ENCODE peak calls at places on chromosomes 11 and 22, in six cellular contexts. One of them, this sample, is unnamed.

GRCh38 chr11:82967381-82967780 is 65.8 kb downstream of the DDIAS start:
- DNase-seq in NCI-H1694 treated with DMSO at 0.1 percent for 48 hours: no peak
- DNase-seq in gastrocnemius medialis: no peak
- DNase-seq in head of caudate nucleus: no peak
- DNase-seq in Peyer's patch: no peak
- DNase-seq in HCT116: no peak
- DNase-seq in this sample: no peak

GRCh38 chr11:44484211-44484610 is 81.3 kb upstream of the CD82 start:
- DNase-seq in NCI-H1694 treated with DMSO at 0.1 percent for 48 hours: no peak
- DNase-seq in gastrocnemius medialis: no peak
- DNase-seq in head of caudate nucleus: no peak
- DNase-seq in Peyer's patch: no peak
- DNase-seq in HCT116: peak
- DNase-seq in this sample: no peak

GRCh38 chr11:103202048-103202651 is 92.9 kb downstream of the DYNC2H1 start:
- DNase-seq in NCI-H1694 treated with DMSO at 0.1 percent for 48 hours: peak
- DNase-seq in gastrocnemius medialis: no peak
- DNase-seq in head of caudate nucleus: no peak
- DNase-seq in Peyer's patch: no peak
- DNase-seq in HCT116: peak
- DNase-seq in this sample: no peak

GRCh38 chr11:67504950-67505561 is at the start of gene PITPNM1:
- DNase-seq in NCI-H1694 treated with DMSO at 0.1 percent for 48 hours: no peak
- DNase-seq in gastrocnemius medialis: no peak
- DNase-seq in head of caudate nucleus: peak
- DNase-seq in Peyer's patch: peak
- DNase-seq in HCT116: no peak
- DNase-seq in this sample: peak

GRCh38 chr22:45185718-45186511 is 22.2 kb downstream of the NUP50 start:
- DNase-seq in NCI-H1694 treated with DMSO at 0.1 percent for 48 hours: no peak
- DNase-seq in gastrocnemius medialis: no peak
- DNase-seq in head of caudate nucleus: no peak
- DNase-seq in Peyer's patch: peak
- DNase-seq in HCT116: no peak
- DNase-seq in this sample: no peak

GRCh38 chr11:27317751-27318150 is 45.3 kb downstream of the CCDC34 start:
- DNase-seq in NCI-H1694 treated with DMSO at 0.1 percent for 48 hours: no peak
- DNase-seq in gastrocnemius medialis: no peak
- DNase-seq in head of caudate nucleus: no peak
- DNase-seq in Peyer's patch: no peak
- DNase-seq in HCT116: peak
- DNase-seq in this sample: no peak

GRCh38 chr11:63250162-63251050 is 7.0 kb upstream of the SLC22A25 start:
- DNase-seq in NCI-H1694 treated with DMSO at 0.1 percent for 48 hours: no peak
- DNase-seq in gastrocnemius medialis: no peak
- DNase-seq in head of caudate nucleus: no peak
- DNase-seq in Peyer's patch: no peak
- DNase-seq in HCT116: no peak
- DNase-seq in this sample: no peak

GRCh38 chr22:39984750-39985149 is 10.0 kb upstream of the FAM83F start:
- DNase-seq in NCI-H1694 treated with DMSO at 0.1 percent for 48 hours: no peak
- DNase-seq in gastrocnemius medialis: no peak
- DNase-seq in head of caudate nucleus: no peak
- DNase-seq in Peyer's patch: no peak
- DNase-seq in HCT116: no peak
- DNase-seq in this sample: no peak

GRCh38 chr11:76395296-76395695 is 14.2 kb downstream of the GVQW3 start:
- DNase-seq in NCI-H1694 treated with DMSO at 0.1 percent for 48 hours: no peak
- DNase-seq in gastrocnemius medialis: no peak
- DNase-seq in head of caudate nucleus: no peak
- DNase-seq in Peyer's patch: no peak
- DNase-seq in HCT116: no peak
- DNase-seq in this sample: no peak

GRCh38 chr11:114166897-114167323 is 107.4 kb downstream of the ZBTB16 start:
- DNase-seq in NCI-H1694 treated with DMSO at 0.1 percent for 48 hours: peak
- DNase-seq in gastrocnemius medialis: no peak
- DNase-seq in head of caudate nucleus: no peak
- DNase-seq in Peyer's patch: no peak
- DNase-seq in HCT116: no peak
- DNase-seq in this sample: no peak

GRCh38 chr11:86153439-86153838 is 84.6 kb upstream of the PICALM start:
- DNase-seq in NCI-H1694 treated with DMSO at 0.1 percent for 48 hours: no peak
- DNase-seq in gastrocnemius medialis: no peak
- DNase-seq in head of caudate nucleus: no peak
- DNase-seq in Peyer's patch: no peak
- DNase-seq in HCT116: no peak
- DNase-seq in this sample: no peak

GRCh38 chr11:3058753-3059664 is 1.8 kb upstream of the CARS1 start:
- DNase-seq in NCI-H1694 treated with DMSO at 0.1 percent for 48 hours: no peak
- DNase-seq in gastrocnemius medialis: no peak
- DNase-seq in head of caudate nucleus: no peak
- DNase-seq in Peyer's patch: no peak
- DNase-seq in HCT116: no peak
- DNase-seq in this sample: no peak